ENCODE peak calls at places on chromosome X, in ten cellular contexts. One of them, this sample, is unnamed.

GRCh38 chrX:131441033-131441432 is 102.8 kb upstream of the OR13H1 start:
- DNase-seq in right lobe of liver: no peak
- DNase-seq in A549: peak
- DNase-seq in uterus: no peak
- DNase-seq in spleen: no peak
- DNase-seq in IMR-90: no peak
- DNase-seq in tibial nerve: no peak
- DNase-seq in sigmoid colon: no peak
- DNase-seq in esophagus squamous epithelium: no peak
- DNase-seq in lower leg skin: no peak
- DNase-seq in this sample: no peak

GRCh38 chrX:71291381-71291780 is 7.9 kb downstream of the NONO start:
- DNase-seq in right lobe of liver: no peak
- DNase-seq in A549: no peak
- DNase-seq in uterus: no peak
- DNase-seq in spleen: no peak
- DNase-seq in IMR-90: peak
- DNase-seq in tibial nerve: no peak
- DNase-seq in sigmoid colon: no peak
- DNase-seq in esophagus squamous epithelium: no peak
- DNase-seq in lower leg skin: no peak
- DNase-seq in this sample: no peak

GRCh38 chrX:29237972-29238371 is 650.7 kb downstream of the IL1RAPL1 start:
- DNase-seq in right lobe of liver: no peak
- DNase-seq in A549: no peak
- DNase-seq in uterus: no peak
- DNase-seq in spleen: no peak
- DNase-seq in IMR-90: peak
- DNase-seq in tibial nerve: no peak
- DNase-seq in sigmoid colon: no peak
- DNase-seq in esophagus squamous epithelium: no peak
- DNase-seq in lower leg skin: no peak
- DNase-seq in this sample: no peak

GRCh38 chrX:7088968-7089615 is 58.4 kb upstream of the STS start:
- DNase-seq in right lobe of liver: no peak
- DNase-seq in A549: no peak
- DNase-seq in uterus: no peak
- DNase-seq in spleen: peak
- DNase-seq in IMR-90: no peak
- DNase-seq in tibial nerve: no peak
- DNase-seq in sigmoid colon: no peak
- DNase-seq in esophagus squamous epithelium: no peak
- DNase-seq in lower leg skin: no peak
- DNase-seq in this sample: no peak

GRCh38 chrX:109270580-109271484 is 211.1 kb downstream of the GUCY2F start:
- DNase-seq in right lobe of liver: no peak
- DNase-seq in A549: no peak
- DNase-seq in uterus: no peak
- DNase-seq in spleen: no peak
- DNase-seq in IMR-90: no peak
- DNase-seq in tibial nerve: no peak
- DNase-seq in sigmoid colon: no peak
- DNase-seq in esophagus squamous epithelium: peak
- DNase-seq in lower leg skin: peak
- DNase-seq in this sample: peak

GRCh38 chrX:135330709-135331108 is 21.4 kb downstream of the ETDC start:
- DNase-seq in right lobe of liver: no peak
- DNase-seq in A549: no peak
- DNase-seq in uterus: no peak
- DNase-seq in spleen: no peak
- DNase-seq in IMR-90: no peak
- DNase-seq in tibial nerve: no peak
- DNase-seq in sigmoid colon: no peak
- DNase-seq in esophagus squamous epithelium: no peak
- DNase-seq in lower leg skin: no peak
- DNase-seq in this sample: no peak

GRCh38 chrX:80749404-80749803 is 60.3 kb downstream of the BRWD3 start:
- DNase-seq in right lobe of liver: no peak
- DNase-seq in A549: no peak
- DNase-seq in uterus: no peak
- DNase-seq in spleen: no peak
- DNase-seq in IMR-90: no peak
- DNase-seq in tibial nerve: no peak
- DNase-seq in sigmoid colon: no peak
- DNase-seq in esophagus squamous epithelium: no peak
- DNase-seq in lower leg skin: no peak
- DNase-seq in this sample: no peak

GRCh38 chrX:52990848-52991247 is 32.5 kb upstream of the FAM156A start:
- DNase-seq in right lobe of liver: no peak
- DNase-seq in A549: no peak
- DNase-seq in uterus: no peak
- DNase-seq in spleen: no peak
- DNase-seq in IMR-90: peak
- DNase-seq in tibial nerve: no peak
- DNase-seq in sigmoid colon: no peak
- DNase-seq in esophagus squamous epithelium: no peak
- DNase-seq in lower leg skin: no peak
- DNase-seq in this sample: no peak

GRCh38 chrX:129612396-129612795 is 42.4 kb downstream of the APLN start:
- DNase-seq in right lobe of liver: no peak
- DNase-seq in A549: no peak
- DNase-seq in uterus: no peak
- DNase-seq in spleen: no peak
- DNase-seq in IMR-90: no peak
- DNase-seq in tibial nerve: no peak
- DNase-seq in sigmoid colon: no peak
- DNase-seq in esophagus squamous epithelium: no peak
- DNase-seq in lower leg skin: no peak
- DNase-seq in this sample: no peak

GRCh38 chrX:31931225-31931624 is 859.4 kb upstream of the FTHL17 start:
- DNase-seq in right lobe of liver: no peak
- DNase-seq in A549: no peak
- DNase-seq in uterus: no peak
- DNase-seq in spleen: no peak
- DNase-seq in IMR-90: peak
- DNase-seq in tibial nerve: no peak
- DNase-seq in sigmoid colon: no peak
- DNase-seq in esophagus squamous epithelium: no peak
- DNase-seq in lower leg skin: no peak
- DNase-seq in this sample: no peak

GRCh38 chrX:19791562-19791961 is 95.8 kb downstream of the SH3KBP1 start:
- DNase-seq in right lobe of liver: no peak
- DNase-seq in A549: no peak
- DNase-seq in uterus: no peak
- DNase-seq in spleen: no peak
- DNase-seq in IMR-90: peak
- DNase-seq in tibial nerve: no peak
- DNase-seq in sigmoid colon: no peak
- DNase-seq in esophagus squamous epithelium: no peak
- DNase-seq in lower leg skin: no peak
- DNase-seq in this sample: no peak

GRCh38 chrX:102129473-102129872 is 4.0 kb downstream of the TCEAL2 start:
- DNase-seq in right lobe of liver: no peak
- DNase-seq in A549: no peak
- DNase-seq in uterus: no peak
- DNase-seq in spleen: no peak
- DNase-seq in IMR-90: peak
- DNase-seq in tibial nerve: no peak
- DNase-seq in sigmoid colon: no peak
- DNase-seq in esophagus squamous epithelium: no peak
- DNase-seq in lower leg skin: no peak
- DNase-seq in this sample: no peak

GRCh38 chrX:135416546-135416945 is 5.2 kb upstream of the SMIM10L2A start:
- DNase-seq in right lobe of liver: no peak
- DNase-seq in A549: peak
- DNase-seq in uterus: no peak
- DNase-seq in spleen: no peak
- DNase-seq in IMR-90: no peak
- DNase-seq in tibial nerve: no peak
- DNase-seq in sigmoid colon: no peak
- DNase-seq in esophagus squamous epithelium: no peak
- DNase-seq in lower leg skin: no peak
- DNase-seq in this sample: no peak

GRCh38 chrX:136861877-136862276 is 18.6 kb downstream of the RBMX start:
- DNase-seq in right lobe of liver: no peak
- DNase-seq in A549: no peak
- DNase-seq in uterus: no peak
- DNase-seq in spleen: no peak
- DNase-seq in IMR-90: no peak
- DNase-seq in tibial nerve: no peak
- DNase-seq in sigmoid colon: no peak
- DNase-seq in esophagus squamous epithelium: no peak
- DNase-seq in lower leg skin: no peak
- DNase-seq in this sample: no peak

GRCh38 chrX:132855760-132856341 is 102.6 kb downstream of the HS6ST2 start:
- DNase-seq in right lobe of liver: no peak
- DNase-seq in A549: no peak
- DNase-seq in uterus: no peak
- DNase-seq in spleen: no peak
- DNase-seq in IMR-90: no peak
- DNase-seq in tibial nerve: no peak
- DNase-seq in sigmoid colon: no peak
- DNase-seq in esophagus squamous epithelium: no peak
- DNase-seq in lower leg skin: no peak
- DNase-seq in this sample: no peak

GRCh38 chrX:97563531-97564133 is 679.9 kb downstream of the RPA4 start:
- DNase-seq in right lobe of liver: peak
- DNase-seq in A549: no peak
- DNase-seq in uterus: peak
- DNase-seq in spleen: peak
- DNase-seq in IMR-90: peak
- DNase-seq in tibial nerve: peak
- DNase-seq in sigmoid colon: peak
- DNase-seq in esophagus squamous epithelium: no peak
- DNase-seq in lower leg skin: peak
- DNase-seq in this sample: peak

GRCh38 chrX:42519666-42520231 is 258.2 kb downstream of the PPP1R2C start:
- DNase-seq in right lobe of liver: no peak
- DNase-seq in A549: peak
- DNase-seq in uterus: no peak
- DNase-seq in spleen: no peak
- DNase-seq in IMR-90: peak
- DNase-seq in tibial nerve: no peak
- DNase-seq in sigmoid colon: no peak
- DNase-seq in esophagus squamous epithelium: no peak
- DNase-seq in lower leg skin: no peak
- DNase-seq in this sample: no peak

GRCh38 chrX:123499787-123500186 is 233.1 kb downstream of the THOC2 start:
- DNase-seq in right lobe of liver: no peak
- DNase-seq in A549: no peak
- DNase-seq in uterus: no peak
- DNase-seq in spleen: peak
- DNase-seq in IMR-90: no peak
- DNase-seq in tibial nerve: no peak
- DNase-seq in sigmoid colon: no peak
- DNase-seq in esophagus squamous epithelium: no peak
- DNase-seq in lower leg skin: no peak
- DNase-seq in this sample: no peak

GRCh38 chrX:155216179-155216939 is at the start of gene VBP1:
- DNase-seq in right lobe of liver: peak
- DNase-seq in A549: peak
- DNase-seq in uterus: peak
- DNase-seq in spleen: peak
- DNase-seq in IMR-90: peak
- DNase-seq in tibial nerve: peak
- DNase-seq in sigmoid colon: peak
- DNase-seq in esophagus squamous epithelium: peak
- DNase-seq in lower leg skin: peak
- DNase-seq in this sample: peak
- TF ChIP-seq POLR2A in right lobe of liver: no peak
- TF ChIP-seq POLR2A in A549: peak
- TF ChIP-seq POLR2A in uterus: peak
- TF ChIP-seq POLR2A in spleen: no peak
- TF ChIP-seq POLR2A in IMR-90: peak
- TF ChIP-seq POLR2A in tibial nerve: peak
- TF ChIP-seq POLR2A in sigmoid colon: no peak
- TF ChIP-seq POLR2A in esophagus squamous epithelium: no peak
- TF ChIP-seq POLR2A in lower leg skin: no peak
- TF ChIP-seq POLR2A in this sample: peak

GRCh38 chrX:45505214-45505613 is 304.5 kb upstream of the DIPK2B start:
- DNase-seq in right lobe of liver: no peak
- DNase-seq in A549: peak
- DNase-seq in uterus: no peak
- DNase-seq in spleen: no peak
- DNase-seq in IMR-90: peak
- DNase-seq in tibial nerve: no peak
- DNase-seq in sigmoid colon: no peak
- DNase-seq in esophagus squamous epithelium: no peak
- DNase-seq in lower leg skin: no peak
- DNase-seq in this sample: no peak
- TF ChIP-seq POLR2A in right lobe of liver: no peak
- TF ChIP-seq POLR2A in A549: no peak
- TF ChIP-seq POLR2A in uterus: no peak
- TF ChIP-seq POLR2A in spleen: no peak
- TF ChIP-seq POLR2A in IMR-90: no peak
- TF ChIP-seq POLR2A in tibial nerve: no peak
- TF ChIP-seq POLR2A in sigmoid colon: no peak
- TF ChIP-seq POLR2A in esophagus squamous epithelium: no peak
- TF ChIP-seq POLR2A in lower leg skin: no peak
- TF ChIP-seq POLR2A in this sample: no peak

DNA sequence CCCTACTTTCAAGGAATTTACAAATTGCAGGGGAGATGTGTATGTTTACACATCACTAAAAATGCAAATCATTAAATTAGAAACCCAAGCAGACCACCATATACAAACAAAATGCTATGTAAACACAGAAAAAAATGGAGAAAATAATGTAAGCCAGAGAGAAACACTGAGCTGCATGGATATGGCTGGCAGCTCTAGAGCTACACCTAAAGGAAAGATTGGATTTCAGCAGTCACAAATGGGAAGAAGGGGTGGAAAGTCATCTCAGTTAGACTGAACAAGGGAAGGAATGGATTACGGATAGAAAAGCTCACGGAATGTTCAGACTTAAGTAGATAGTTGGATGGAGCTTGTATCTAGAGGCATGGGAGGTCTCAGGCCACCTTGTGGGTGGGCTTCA is 186.3 kb downstream of the MOSPD2 start:
- DNase-seq in right lobe of liver: no peak
- DNase-seq in A549: no peak
- DNase-seq in uterus: no peak
- DNase-seq in spleen: no peak
- DNase-seq in IMR-90: no peak
- DNase-seq in tibial nerve: no peak
- DNase-seq in sigmoid colon: no peak
- DNase-seq in esophagus squamous epithelium: no peak
- DNase-seq in lower leg skin: no peak
- DNase-seq in this sample: no peak
- TF ChIP-seq POLR2A in right lobe of liver: no peak
- TF ChIP-seq POLR2A in A549: no peak
- TF ChIP-seq POLR2A in uterus: no peak
- TF ChIP-seq POLR2A in spleen: no peak
- TF ChIP-seq POLR2A in IMR-90: no peak
- TF ChIP-seq POLR2A in tibial nerve: no peak
- TF ChIP-seq POLR2A in sigmoid colon: no peak
- TF ChIP-seq POLR2A in esophagus squamous epithelium: no peak
- TF ChIP-seq POLR2A in lower leg skin: no peak
- TF ChIP-seq POLR2A in this sample: no peak

DNA sequence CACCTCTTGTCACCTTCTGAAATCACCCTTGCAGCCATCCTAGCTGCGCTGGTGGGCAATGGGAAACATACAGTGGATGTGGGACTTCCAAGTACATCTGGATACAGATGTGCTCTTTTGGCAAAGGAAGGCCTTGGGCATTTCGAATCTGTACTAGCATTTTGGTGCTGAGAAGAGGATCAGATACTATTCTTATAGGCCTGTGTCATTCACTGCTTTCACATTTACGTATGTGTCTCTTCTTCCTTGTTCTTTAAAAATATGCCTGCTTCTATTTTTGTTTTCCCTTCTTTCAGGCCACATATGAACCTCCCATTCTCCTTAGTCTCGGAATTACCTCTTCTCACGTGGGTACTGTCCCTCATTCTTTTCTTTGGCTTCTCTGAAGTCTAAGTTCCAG is 53.1 kb downstream of the EFNB1 start:
- DNase-seq in right lobe of liver: no peak
- DNase-seq in A549: no peak
- DNase-seq in uterus: no peak
- DNase-seq in spleen: no peak
- DNase-seq in IMR-90: no peak
- DNase-seq in tibial nerve: no peak
- DNase-seq in sigmoid colon: no peak
- DNase-seq in esophagus squamous epithelium: no peak
- DNase-seq in lower leg skin: no peak
- DNase-seq in this sample: no peak
- TF ChIP-seq POLR2A in right lobe of liver: no peak
- TF ChIP-seq POLR2A in A549: no peak
- TF ChIP-seq POLR2A in uterus: no peak
- TF ChIP-seq POLR2A in spleen: no peak
- TF ChIP-seq POLR2A in IMR-90: no peak
- TF ChIP-seq POLR2A in tibial nerve: no peak
- TF ChIP-seq POLR2A in sigmoid colon: no peak
- TF ChIP-seq POLR2A in esophagus squamous epithelium: no peak
- TF ChIP-seq POLR2A in lower leg skin: no peak
- TF ChIP-seq POLR2A in this sample: no peak

This sample was measured in H54.